ENCODE peak calls at places on chromosomes 5 and 9, in ten cellular contexts. One of them, this sample, is unnamed.

GRCh38 chr5:103224118-103224893 is 34.3 kb upstream of the MACIR start:
- DNase-seq in endodermal cell: peak; percentile 86
- DNase-seq in skeletal muscle cell: peak; percentile 31
- DNase-seq in IMR-90: peak; percentile 75
- DNase-seq in uterus: peak; percentile 19
- DNase-seq in A549: no peak
- DNase-seq in Caco-2: peak; percentile 60
- DNase-seq in right cardiac atrium: peak; percentile 31
- DNase-seq in body of pancreas: peak; percentile 47
- DNase-seq in mammary epithelial cell: peak; percentile 55
- DNase-seq in this sample: no peak

GRCh38 chr9:6827370-6827949 is 69.7 kb downstream of the KDM4C start:
- DNase-seq in body of pancreas: no peak
- DNase-seq in IMR-90: peak; percentile 54
- DNase-seq in mammary epithelial cell: peak; percentile 20
- DNase-seq in skeletal muscle cell: no peak
- DNase-seq in uterus: no peak
- DNase-seq in A549: peak; percentile 51
- DNase-seq in endodermal cell: peak; percentile 85
- DNase-seq in Caco-2: no peak
- DNase-seq in right cardiac atrium: no peak
- DNase-seq in this sample: no peak

GRCh38 chr9:70954126-70954525 is 167.3 kb downstream of the TRPM3 start:
- DNase-seq in skeletal muscle cell: peak; percentile 64
- DNase-seq in mammary epithelial cell: peak; percentile 48
- DNase-seq in IMR-90: peak; percentile 90
- DNase-seq in endodermal cell: peak; percentile 80
- DNase-seq in uterus: no peak
- DNase-seq in body of pancreas: no peak
- DNase-seq in A549: no peak
- DNase-seq in Caco-2: peak; percentile 23
- DNase-seq in right cardiac atrium: no peak
- DNase-seq in this sample: peak; percentile 72

GRCh38 chr9:91151014-91151740 is 210.5 kb downstream of the AUH start:
- DNase-seq in A549: no peak
- DNase-seq in mammary epithelial cell: peak; percentile 95
- DNase-seq in IMR-90: peak; percentile 81
- DNase-seq in body of pancreas: no peak
- DNase-seq in endodermal cell: no peak
- DNase-seq in skeletal muscle cell: peak; percentile 93
- DNase-seq in Caco-2: no peak
- DNase-seq in uterus: no peak
- DNase-seq in right cardiac atrium: no peak
- DNase-seq in this sample: no peak

GRCh38 chr5:81140942-81141341 is 92.2 kb upstream of the CKMT2 start:
- DNase-seq in body of pancreas: peak; percentile 21
- DNase-seq in endodermal cell: no peak
- DNase-seq in mammary epithelial cell: no peak
- DNase-seq in Caco-2: no peak
- DNase-seq in uterus: peak; percentile 23
- DNase-seq in A549: no peak
- DNase-seq in right cardiac atrium: peak; percentile 60
- DNase-seq in skeletal muscle cell: peak; percentile 27
- DNase-seq in IMR-90: peak; percentile 80
- DNase-seq in this sample: no peak

GRCh38 chr5:133818031-133818431 is 150.4 kb downstream of the C5orf15 start:
- DNase-seq in mammary epithelial cell: peak; percentile 21
- DNase-seq in A549: peak; percentile 31
- DNase-seq in endodermal cell: no peak
- DNase-seq in right cardiac atrium: peak; percentile 76
- DNase-seq in IMR-90: peak; percentile 5
- DNase-seq in uterus: no peak
- DNase-seq in body of pancreas: peak; percentile 77
- DNase-seq in Caco-2: no peak
- DNase-seq in skeletal muscle cell: no peak
- DNase-seq in this sample: no peak

GRCh38 chr5:168334161-168335094 is 43.0 kb downstream of the WWC1 start:
- DNase-seq in IMR-90: peak; percentile 89
- DNase-seq in skeletal muscle cell: peak; percentile 34
- DNase-seq in A549: peak; percentile 57
- DNase-seq in uterus: no peak
- DNase-seq in Caco-2: peak; percentile 69
- DNase-seq in mammary epithelial cell: no peak
- DNase-seq in endodermal cell: peak; percentile 95
- DNase-seq in right cardiac atrium: no peak
- DNase-seq in body of pancreas: peak; percentile 26
- DNase-seq in this sample: peak; percentile 76

GRCh38 chr5:75260708-75261107 is 24.0 kb upstream of the ANKRD31 start:
- DNase-seq in skeletal muscle cell: no peak
- DNase-seq in Caco-2: peak; percentile 58
- DNase-seq in endodermal cell: no peak
- DNase-seq in body of pancreas: no peak
- DNase-seq in right cardiac atrium: no peak
- DNase-seq in mammary epithelial cell: no peak
- DNase-seq in uterus: no peak
- DNase-seq in A549: no peak
- DNase-seq in IMR-90: no peak
- DNase-seq in this sample: no peak

GRCh38 chr9:86722706-86723075 is 224.6 kb downstream of the GAS1 start:
- DNase-seq in uterus: no peak
- DNase-seq in A549: no peak
- DNase-seq in skeletal muscle cell: no peak
- DNase-seq in mammary epithelial cell: no peak
- DNase-seq in IMR-90: no peak
- DNase-seq in endodermal cell: no peak
- DNase-seq in Caco-2: no peak
- DNase-seq in body of pancreas: no peak
- DNase-seq in right cardiac atrium: no peak
- DNase-seq in this sample: no peak

GRCh38 chr9:86724528-86724927 is 222.8 kb downstream of the GAS1 start:
- DNase-seq in uterus: no peak
- DNase-seq in Caco-2: no peak
- DNase-seq in body of pancreas: no peak
- DNase-seq in skeletal muscle cell: no peak
- DNase-seq in mammary epithelial cell: no peak
- DNase-seq in IMR-90: no peak
- DNase-seq in right cardiac atrium: no peak
- DNase-seq in endodermal cell: no peak
- DNase-seq in A549: no peak
- DNase-seq in this sample: no peak

GRCh38 chr9:86720893-86721698 is 226.2 kb downstream of the GAS1 start:
- DNase-seq in A549: no peak
- DNase-seq in right cardiac atrium: peak; percentile 52
- DNase-seq in mammary epithelial cell: peak; percentile 58
- DNase-seq in uterus: no peak
- DNase-seq in IMR-90: no peak
- DNase-seq in skeletal muscle cell: no peak
- DNase-seq in body of pancreas: no peak
- DNase-seq in Caco-2: peak; percentile 35
- DNase-seq in endodermal cell: peak; percentile 62
- DNase-seq in this sample: no peak

GRCh38 chr9:86723351-86723750 is 224.0 kb downstream of the GAS1 start:
- DNase-seq in uterus: no peak
- DNase-seq in body of pancreas: no peak
- DNase-seq in IMR-90: no peak
- DNase-seq in Caco-2: no peak
- DNase-seq in mammary epithelial cell: no peak
- DNase-seq in right cardiac atrium: no peak
- DNase-seq in A549: no peak
- DNase-seq in endodermal cell: peak; percentile 49
- DNase-seq in skeletal muscle cell: no peak
- DNase-seq in this sample: no peak

DNA sequence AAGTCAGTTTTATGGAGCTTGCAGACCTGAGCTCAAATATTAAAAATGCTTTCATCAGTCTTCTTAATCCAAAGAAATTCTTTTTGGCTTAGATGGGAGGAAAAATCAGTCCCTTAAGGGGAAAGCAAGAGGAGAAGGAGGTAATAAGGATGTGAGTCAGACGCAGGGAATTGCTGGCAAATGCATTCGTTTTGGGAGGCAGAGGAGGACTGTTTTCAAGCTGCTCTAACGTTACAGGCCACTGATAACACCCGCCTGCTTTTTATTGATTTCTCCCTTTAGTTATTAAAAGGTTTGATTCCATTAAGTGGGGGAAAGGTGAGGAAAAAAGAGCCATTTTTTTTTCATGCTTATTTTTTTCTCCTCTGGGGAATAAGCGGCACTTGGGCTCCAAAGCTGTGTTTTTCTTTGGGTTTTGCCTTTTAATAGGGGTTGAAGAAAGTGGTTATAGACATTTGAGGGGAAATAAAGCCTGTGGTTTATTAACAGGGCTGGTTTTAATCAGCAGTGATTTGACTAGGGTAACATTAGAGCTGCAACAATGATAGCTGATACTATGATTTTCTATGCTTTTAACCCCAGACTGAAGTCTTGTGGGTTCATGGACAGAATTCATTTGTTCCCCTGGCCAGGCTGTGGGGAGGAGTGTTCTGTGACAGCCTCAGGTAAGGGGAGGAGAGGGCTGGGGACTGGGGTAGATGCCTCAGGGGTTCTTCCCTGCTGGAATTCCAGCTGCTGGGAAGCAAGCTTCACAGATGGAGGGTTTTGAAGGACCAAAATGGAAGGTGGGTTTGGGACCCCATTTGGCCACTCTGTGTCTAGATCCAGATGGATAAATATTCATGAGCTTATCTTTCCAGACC is 225.2 kb downstream of the GAS1 start:
- DNase-seq in Caco-2: no peak
- DNase-seq in A549: no peak
- DNase-seq in endodermal cell: no peak
- DNase-seq in right cardiac atrium: peak; percentile 64
- DNase-seq in body of pancreas: peak; percentile 65
- DNase-seq in uterus: peak; percentile 86
- DNase-seq in skeletal muscle cell: peak; percentile 88
- DNase-seq in mammary epithelial cell: peak; percentile 72
- DNase-seq in IMR-90: peak; percentile 93
- DNase-seq in this sample: peak; percentile 47
- H3K4me3 ChIP-seq in Caco-2: no peak overlapping the region
- H3K4me3 ChIP-seq in A549: no peak overlapping the region
- H3K4me3 ChIP-seq in endodermal cell: no peak overlapping the region
- H3K4me3 ChIP-seq in right cardiac atrium: no peak overlapping the region
- H3K4me3 ChIP-seq in body of pancreas: no peak overlapping the region
- H3K4me3 ChIP-seq in uterus: no peak overlapping the region
- H3K4me3 ChIP-seq in skeletal muscle cell: no peak overlapping the region
- H3K4me3 ChIP-seq in mammary epithelial cell: no peak overlapping the region
- H3K4me3 ChIP-seq in IMR-90: no peak overlapping the region
- H3K4me3 ChIP-seq in this sample: no peak overlapping the region

GRCh38 chr5:172031894-172032461 is 25.5 kb upstream of the FBXW11 start:
- DNase-seq in skeletal muscle cell: no peak
- DNase-seq in Caco-2: no peak
- DNase-seq in mammary epithelial cell: no peak
- DNase-seq in body of pancreas: no peak
- DNase-seq in IMR-90: no peak
- DNase-seq in endodermal cell: no peak
- DNase-seq in A549: no peak
- DNase-seq in uterus: no peak
- DNase-seq in right cardiac atrium: no peak
- DNase-seq in this sample: no peak

GRCh38 chr5:172038167-172038566 is 31.7 kb upstream of the FBXW11 start:
- DNase-seq in skeletal muscle cell: no peak
- DNase-seq in IMR-90: no peak
- DNase-seq in body of pancreas: no peak
- DNase-seq in right cardiac atrium: no peak
- DNase-seq in uterus: no peak
- DNase-seq in mammary epithelial cell: no peak
- DNase-seq in endodermal cell: no peak
- DNase-seq in Caco-2: no peak
- DNase-seq in A549: no peak
- DNase-seq in this sample: no peak

GRCh38 chr5:172029876-172030275 is 23.4 kb upstream of the FBXW11 start:
- DNase-seq in A549: no peak
- DNase-seq in endodermal cell: no peak
- DNase-seq in IMR-90: no peak
- DNase-seq in right cardiac atrium: no peak
- DNase-seq in skeletal muscle cell: no peak
- DNase-seq in mammary epithelial cell: no peak
- DNase-seq in body of pancreas: no peak
- DNase-seq in uterus: no peak
- DNase-seq in Caco-2: no peak
- DNase-seq in this sample: no peak

GRCh38 chr5:172035039-172035438 is 28.6 kb upstream of the FBXW11 start:
- DNase-seq in right cardiac atrium: no peak
- DNase-seq in body of pancreas: no peak
- DNase-seq in uterus: no peak
- DNase-seq in A549: no peak
- DNase-seq in mammary epithelial cell: peak; percentile 83
- DNase-seq in Caco-2: no peak
- DNase-seq in IMR-90: no peak
- DNase-seq in skeletal muscle cell: no peak
- DNase-seq in endodermal cell: no peak
- DNase-seq in this sample: no peak
- H3K4me3 ChIP-seq in right cardiac atrium: no peak overlapping the region
- H3K4me3 ChIP-seq in body of pancreas: no peak overlapping the region
- H3K4me3 ChIP-seq in uterus: no peak overlapping the region
- H3K4me3 ChIP-seq in A549: no peak overlapping the region
- H3K4me3 ChIP-seq in mammary epithelial cell: no peak overlapping the region
- H3K4me3 ChIP-seq in Caco-2: no peak overlapping the region
- H3K4me3 ChIP-seq in IMR-90: no peak overlapping the region
- H3K4me3 ChIP-seq in skeletal muscle cell: no peak overlapping the region
- H3K4me3 ChIP-seq in endodermal cell: no peak overlapping the region
- H3K4me3 ChIP-seq in this sample: no peak overlapping the region

GRCh38 chr5:35881758-35882157 is 25.1 kb downstream of the IL7R start:
- DNase-seq in skeletal muscle cell: no peak
- DNase-seq in IMR-90: no peak
- DNase-seq in uterus: no peak
- DNase-seq in endodermal cell: no peak
- DNase-seq in mammary epithelial cell: no peak
- DNase-seq in body of pancreas: no peak
- DNase-seq in right cardiac atrium: no peak
- DNase-seq in A549: no peak
- DNase-seq in Caco-2: no peak
- DNase-seq in this sample: no peak

GRCh38 chr5:35880166-35880565 is 23.5 kb downstream of the IL7R start:
- DNase-seq in IMR-90: no peak
- DNase-seq in skeletal muscle cell: no peak
- DNase-seq in endodermal cell: no peak
- DNase-seq in mammary epithelial cell: no peak
- DNase-seq in A549: no peak
- DNase-seq in uterus: no peak
- DNase-seq in right cardiac atrium: no peak
- DNase-seq in Caco-2: no peak
- DNase-seq in body of pancreas: no peak
- DNase-seq in this sample: no peak

GRCh38 chr5:35884789-35885172 is 28.1 kb downstream of the IL7R start:
- DNase-seq in mammary epithelial cell: no peak
- DNase-seq in IMR-90: no peak
- DNase-seq in endodermal cell: no peak
- DNase-seq in uterus: no peak
- DNase-seq in Caco-2: no peak
- DNase-seq in body of pancreas: no peak
- DNase-seq in skeletal muscle cell: no peak
- DNase-seq in right cardiac atrium: no peak
- DNase-seq in A549: no peak
- DNase-seq in this sample: no peak

GRCh38 chr5:35879649-35880048 is 23.0 kb downstream of the IL7R start:
- DNase-seq in body of pancreas: no peak
- DNase-seq in endodermal cell: no peak
- DNase-seq in uterus: no peak
- DNase-seq in IMR-90: no peak
- DNase-seq in Caco-2: no peak
- DNase-seq in A549: no peak
- DNase-seq in mammary epithelial cell: no peak
- DNase-seq in skeletal muscle cell: no peak
- DNase-seq in right cardiac atrium: no peak
- DNase-seq in this sample: no peak

GRCh38 chr5:35884125-35884788 is 27.6 kb downstream of the IL7R start:
- DNase-seq in A549: no peak
- DNase-seq in IMR-90: peak; percentile 90
- DNase-seq in Caco-2: no peak
- DNase-seq in right cardiac atrium: no peak
- DNase-seq in skeletal muscle cell: peak; percentile 74
- DNase-seq in mammary epithelial cell: peak; percentile 82
- DNase-seq in uterus: no peak
- DNase-seq in endodermal cell: no peak
- DNase-seq in body of pancreas: no peak
- DNase-seq in this sample: peak; percentile 81
- H3K4me3 ChIP-seq in A549: no peak overlapping the region
- H3K4me3 ChIP-seq in IMR-90: no peak overlapping the region
- H3K4me3 ChIP-seq in Caco-2: no peak overlapping the region
- H3K4me3 ChIP-seq in right cardiac atrium: no peak overlapping the region
- H3K4me3 ChIP-seq in skeletal muscle cell: no peak overlapping the region
- H3K4me3 ChIP-seq in mammary epithelial cell: no peak overlapping the region
- H3K4me3 ChIP-seq in uterus: no peak overlapping the region
- H3K4me3 ChIP-seq in endodermal cell: no peak overlapping the region
- H3K4me3 ChIP-seq in body of pancreas: no peak overlapping the region
- H3K4me3 ChIP-seq in this sample: no peak overlapping the region

DNA sequence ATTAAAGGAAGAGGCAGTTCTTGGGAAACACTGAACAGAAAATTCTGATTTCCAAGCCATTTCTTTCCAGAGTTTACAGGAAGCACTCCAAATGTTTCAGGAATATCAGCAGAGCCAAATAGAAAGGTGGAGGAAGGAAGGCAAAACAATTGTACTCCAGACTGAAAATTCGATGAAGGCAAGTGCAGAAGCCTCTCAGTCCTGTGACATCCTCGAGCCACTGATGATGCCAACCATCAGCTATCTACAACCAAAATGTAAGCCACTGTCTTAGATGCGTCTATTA is 2.2 kb downstream of the LMAN2 start:
- DNase-seq in skeletal muscle cell: no peak
- DNase-seq in IMR-90: no peak
- DNase-seq in endodermal cell: no peak
- DNase-seq in right cardiac atrium: no peak
- DNase-seq in A549: no peak
- DNase-seq in mammary epithelial cell: no peak
- DNase-seq in body of pancreas: no peak
- DNase-seq in Caco-2: no peak
- DNase-seq in uterus: no peak
- DNase-seq in this sample: no peak
- H3K4me3 ChIP-seq in skeletal muscle cell: no peak overlapping the region
- H3K4me3 ChIP-seq in IMR-90: no peak overlapping the region
- H3K4me3 ChIP-seq in endodermal cell: peak overlapping the region; percentile 97
- H3K4me3 ChIP-seq in right cardiac atrium: no peak overlapping the region
- H3K4me3 ChIP-seq in A549: no peak overlapping the region
- H3K4me3 ChIP-seq in mammary epithelial cell: no peak overlapping the region
- H3K4me3 ChIP-seq in body of pancreas: no peak overlapping the region
- H3K4me3 ChIP-seq in Caco-2: no peak overlapping the region
- H3K4me3 ChIP-seq in uterus: no peak overlapping the region
- H3K4me3 ChIP-seq in this sample: no peak overlapping the region

This sample was measured in kidney epithelial cell.